ENCODE peak calls at places on chromosomes 1 and 21, in seven cellular contexts. B, G, T, L, Q, M and X are unnamed samples.

GRCh38 chr1:110750446-110751029 is 75.8 kb upstream of the KCNA3 start:
- DNase-seq in B (no peak), G (no peak), T (no peak), L (no peak), Q (no peak), M (no peak), X (no peak)

GRCh38 chr1:226186124-226187018 is at the start of gene ACBD3:
- DNase-seq in B (peak), G (peak), T (peak), L (peak), Q (peak), M (peak), X (peak)

GRCh38 chr1:110307239-110307974 is 31.8 kb upstream of the RBM15 start:
- DNase-seq in B (no peak), G (no peak), T (no peak), L (peak), Q (no peak), M (no peak), X (no peak)

GRCh38 chr21:31354604-31355443 is 10.8 kb upstream of the TIAM1 start:
- DNase-seq in B (peak), G (no peak), T (peak), L (peak), Q (no peak), M (peak), X (peak)

GRCh38 chr21:33115586-33116541 is 45.9 kb downstream of the OLIG1 start:
- DNase-seq in B (no peak), G (no peak), T (no peak), L (no peak), Q (no peak), M (no peak), X (no peak)

GRCh38 chr1:3995141-3995780 is 95.2 kb upstream of the C1orf174 start:
- DNase-seq in B (no peak), G (no peak), T (no peak), L (no peak), Q (no peak), M (no peak), X (no peak)

GRCh38 chr1:94327001-94327685 is 89.8 kb upstream of the ARHGAP29 start:
- DNase-seq in B (no peak), G (no peak), T (no peak), L (peak), Q (peak), M (peak), X (no peak)

GRCh38 chr1:15139654-15140350 is 13.7 kb upstream of the TMEM51 start:
- DNase-seq in B (no peak), G (no peak), T (no peak), L (no peak), Q (peak), M (peak), X (no peak)

GRCh38 chr1:107637101-107637500 is 327.9 kb downstream of the VAV3 start:
- DNase-seq in B (no peak), G (no peak), T (no peak), L (no peak), Q (no peak), M (no peak), X (no peak)

GRCh38 chr1:46223472-46223943 is 20.4 kb downstream of the LURAP1 start:
- DNase-seq in B (peak), G (no peak), T (peak), L (peak), Q (peak), M (peak), X (peak)

GRCh38 chr1:209155556-209155955 is 428.0 kb upstream of the CAMK1G start:
- DNase-seq in B (no peak), G (no peak), T (no peak), L (no peak), Q (no peak), M (no peak), X (no peak)

GRCh38 chr1:214319930-214320329 is 39.0 kb downstream of the SMYD2 start:
- DNase-seq in B (no peak), G (no peak), T (no peak), L (no peak), Q (no peak), M (no peak), X (no peak)
- TF ChIP-seq CTCF in B (peak), G (no peak), T (no peak), L (no peak), Q (no peak), M (no peak), X (no peak)

GRCh38 chr1:61518670-61519400 is 206.1 kb downstream of the TM2D1 start:
- DNase-seq in B (no peak), G (no peak), T (no peak), L (peak), Q (no peak), M (no peak), X (no peak)
- TF ChIP-seq CTCF in B (peak), G (no peak), T (no peak), L (peak), Q (no peak), M (no peak), X (no peak)

GRCh38 chr1:161158316-161159016 is 834 bp upstream of the USP21 start:
- DNase-seq in B (no peak), G (no peak), T (no peak), L (no peak), Q (no peak), M (no peak), X (no peak)

GRCh38 chr1:161159915-161160248 is 582 bp downstream of the USP21 start:
- DNase-seq in B (no peak), G (no peak), T (no peak), L (no peak), Q (no peak), M (no peak), X (no peak)

GRCh38 chr1:161160763-161161162 is 1.5 kb downstream of the USP21 start:
- DNase-seq in B (no peak), G (no peak), T (no peak), L (no peak), Q (no peak), M (no peak), X (no peak)

GRCh38 chr1:161157867-161158266 is 1.4 kb upstream of the USP21 start:
- DNase-seq in B (no peak), G (no peak), T (no peak), L (no peak), Q (no peak), M (no peak), X (no peak)

GRCh38 chr1:161159087-161159914 is at the start of gene USP21:
- DNase-seq in B (peak), G (peak), T (peak), L (peak), Q (peak), M (peak), X (peak)
- TF ChIP-seq CTCF in B (peak), G (no peak), T (no peak), L (peak), Q (no peak), M (peak), X (no peak)

GRCh38 chr1:164671597-164672327 is 112.8 kb downstream of the PBX1 start:
- DNase-seq in B (no peak), G (no peak), T (no peak), L (no peak), Q (no peak), M (no peak), X (no peak)

GRCh38 chr1:164670026-164670425 is 111.0 kb downstream of the PBX1 start:
- DNase-seq in B (no peak), G (no peak), T (no peak), L (no peak), Q (no peak), M (no peak), X (no peak)

GRCh38 chr1:164672610-164673009 is 113.6 kb downstream of the PBX1 start:
- DNase-seq in B (no peak), G (no peak), T (no peak), L (no peak), Q (no peak), M (no peak), X (no peak)

GRCh38 chr1:164675342-164675904 is 116.4 kb downstream of the PBX1 start:
- DNase-seq in B (no peak), G (no peak), T (no peak), L (peak), Q (no peak), M (peak), X (no peak)

GRCh38 chr1:164673584-164674214 is 114.7 kb downstream of the PBX1 start:
- DNase-seq in B (no peak), G (no peak), T (no peak), L (peak), Q (peak), M (no peak), X (no peak)
- TF ChIP-seq CTCF in B (peak), G (peak), T (no peak), L (peak), Q (peak), M (peak), X (peak)

GRCh38 chr21:42381347-42381984 is 14.4 kb downstream of the TMPRSS3 start:
- DNase-seq in B (no peak), G (no peak), T (peak), L (peak), Q (peak), M (peak), X (no peak)
- TF ChIP-seq CTCF in B (peak), G (peak), T (peak), L (peak), Q (peak), M (peak), X (peak)

GRCh38 chr1:26190373-26190987 is at the start of gene CATSPER4:
- DNase-seq in B (no peak), G (no peak), T (no peak), L (peak), Q (peak), M (no peak), X (no peak)
- TF ChIP-seq CTCF in B (peak), G (peak), T (no peak), L (no peak), Q (peak), M (no peak), X (no peak)